ENCODE peak calls at places on chromosomes 4 and X, in seven cellular contexts. C, A, T, D, P, Z and N are unnamed samples.

GRCh38 chrX:69556094-69557011 is 52.2 kb downstream of the NALF2 start:
- DNase-seq in C (peak; percentile 46), A (no peak), T (no peak), D (peak; percentile 88), P (no peak), Z (peak; percentile 72), N (no peak)

GRCh38 chr4:110770353-110770752 is 147.5 kb upstream of the PITX2 start:
- DNase-seq in C (no peak), A (no peak), T (no peak), D (no peak), P (no peak), Z (no peak), N (no peak)

GRCh38 chr4:76533314-76533713 is 98.3 kb downstream of the SHROOM3 start:
- DNase-seq in C (no peak), A (no peak), T (no peak), D (no peak), P (no peak), Z (no peak), N (no peak)

GRCh38 chrX:142978130-142978684 is 47.5 kb upstream of the SPANXN4 start:
- DNase-seq in C (no peak), A (no peak), T (no peak), D (no peak), P (no peak), Z (no peak), N (no peak)

GRCh38 chr4:3290476-3290875 is 2.3 kb upstream of the RGS12 start:
- DNase-seq in C (no peak), A (no peak), T (no peak), D (no peak), P (no peak), Z (no peak), N (no peak)

GRCh38 chr4:54109226-54110018 is 9.5 kb downstream of the GSX2 start:
- DNase-seq in C (no peak), A (no peak), T (no peak), D (peak; percentile 86), P (peak; percentile 58), Z (no peak), N (no peak)

GRCh38 chr4:2296621-2297601 is 35.0 kb upstream of the MXD4 start:
- DNase-seq in C (no peak), A (no peak), T (no peak), D (no peak), P (peak; percentile 40), Z (peak; percentile 41), N (peak; percentile 82)

GRCh38 chr4:123450393-123450792 is 53.8 kb downstream of the SPRY1 start:
- DNase-seq in C (no peak), A (no peak), T (no peak), D (no peak), P (no peak), Z (no peak), N (no peak)

GRCh38 chrX:47815901-47816845 is 20.5 kb upstream of the ZNF81 start:
- DNase-seq in C (peak; percentile 11), A (no peak), T (no peak), D (peak; percentile 62), P (no peak), Z (no peak), N (no peak)

DNA sequence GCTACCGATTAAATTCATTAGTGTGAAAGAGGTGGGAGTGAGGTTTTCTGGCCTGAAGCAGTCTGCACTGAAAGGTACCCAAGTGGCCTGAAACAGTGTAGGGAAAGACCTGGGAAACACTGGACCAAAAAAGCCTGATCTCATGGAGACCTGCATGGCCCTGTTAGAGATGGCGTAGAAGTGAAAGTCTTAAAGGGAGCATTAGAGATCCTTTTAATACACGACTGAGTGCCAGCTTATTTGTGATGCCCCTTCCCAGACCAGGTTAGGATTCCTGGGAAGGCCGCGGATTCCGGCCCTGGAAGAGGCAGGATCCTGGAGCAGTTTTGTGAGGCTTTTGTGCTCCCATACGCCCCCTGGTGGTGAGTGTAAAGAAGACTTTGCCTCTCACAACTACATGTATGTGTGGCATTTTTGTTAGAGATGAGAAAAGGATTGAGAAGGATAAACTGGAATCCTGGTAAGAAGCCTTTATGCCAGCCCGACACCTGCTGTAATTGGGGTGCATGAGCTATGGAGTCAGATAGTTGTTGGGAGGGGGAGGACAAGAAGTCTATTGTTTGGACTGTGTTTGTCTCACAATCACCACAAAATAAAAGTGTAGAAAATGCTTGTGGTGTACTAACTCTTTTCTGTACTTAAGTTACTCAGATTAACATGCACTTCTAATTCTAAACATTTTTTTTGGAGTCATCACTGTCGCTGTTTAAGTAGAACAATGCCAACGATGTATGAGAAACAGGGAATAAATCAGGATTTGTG is 54.0 kb downstream of the JADE1 start:
- DNase-seq in C (peak; percentile 72), A (peak; percentile 51), T (peak; percentile 58), D (peak; percentile 94), P (peak; percentile 80), Z (peak; percentile 83), N (peak; percentile 90)
- TF ChIP-seq CTCF in C (peak; percentile 70), A (peak; percentile 78), T (peak; percentile 85), D (peak; percentile 84), P (peak; percentile 74), Z (peak; percentile 84), N (peak; percentile 85)

GRCh38 chrX:109992203-109992602 is 10.7 kb upstream of the TMEM164 start:
- DNase-seq in C (no peak), A (no peak), T (no peak), D (no peak), P (no peak), Z (no peak), N (no peak)

GRCh38 chrX:109997786-109998452 is 5.0 kb upstream of the TMEM164 start:
- DNase-seq in C (peak; percentile 13), A (no peak), T (no peak), D (no peak), P (no peak), Z (no peak), N (no peak)

GRCh38 chrX:110000000-110000399 is 2.9 kb upstream of the TMEM164 start:
- DNase-seq in C (peak; percentile 16), A (no peak), T (no peak), D (no peak), P (no peak), Z (no peak), N (no peak)

GRCh38 chrX:109990582-109991276 is 12.2 kb upstream of the TMEM164 start:
- DNase-seq in C (no peak), A (no peak), T (no peak), D (no peak), P (no peak), Z (no peak), N (no peak)

GRCh38 chrX:109995155-109995554 is 7.8 kb upstream of the TMEM164 start:
- DNase-seq in C (no peak), A (no peak), T (no peak), D (no peak), P (no peak), Z (no peak), N (no peak)
- H3K27me3 ChIP-seq in C (no peaks in the 10 kb centered on the region), A (no peaks in the 10 kb centered on the region), T (no peaks in the 10 kb centered on the region), D (no peaks in the 10 kb centered on the region), P (no peaks in the 10 kb centered on the region), Z (no peaks in the 10 kb centered on the region), N (no peaks in the 10 kb centered on the region)

GRCh38 chr4:156795727-156796126 is 175.9 kb downstream of the PDGFC start:
- DNase-seq in C (no peak), A (no peak), T (no peak), D (no peak), P (no peak), Z (no peak), N (no peak)

GRCh38 chr4:156798438-156798837 is 173.2 kb downstream of the PDGFC start:
- DNase-seq in C (no peak), A (no peak), T (no peak), D (no peak), P (no peak), Z (no peak), N (no peak)

GRCh38 chr4:156799121-156799589 is 172.4 kb downstream of the PDGFC start:
- DNase-seq in C (no peak), A (no peak), T (no peak), D (no peak), P (no peak), Z (no peak), N (no peak)

GRCh38 chr4:156803056-156803455 is 168.5 kb downstream of the PDGFC start:
- DNase-seq in C (no peak), A (no peak), T (no peak), D (no peak), P (no peak), Z (no peak), N (no peak)

DNA sequence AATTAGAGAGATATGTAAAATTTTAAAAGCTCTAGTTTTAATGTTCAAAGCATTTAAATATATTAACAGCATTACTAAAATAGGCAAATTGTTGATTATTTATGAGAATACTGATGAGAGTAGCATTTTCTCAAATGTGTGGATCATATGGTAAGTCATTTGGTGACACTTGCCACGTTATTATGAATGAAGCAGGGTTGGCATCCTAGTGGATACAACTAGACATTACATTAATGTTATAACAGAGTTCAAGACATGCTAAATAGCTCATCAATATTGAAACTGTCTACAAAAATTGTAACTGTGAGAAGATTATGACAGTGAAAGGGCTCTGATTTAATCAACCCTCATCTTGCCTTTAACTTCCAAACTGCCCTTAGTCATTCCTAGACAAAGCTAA is 171.1 kb downstream of the PDGFC start:
- DNase-seq in C (no peak), A (no peak), T (no peak), D (no peak), P (no peak), Z (no peak), N (no peak)
- TF ChIP-seq CTCF in C (no peak), A (no peak), T (no peak), D (no peak), P (no peak), Z (no peak), N (no peak)

GRCh38 chr4:48490012-48490679 is at the start of gene ZAR1:
- DNase-seq in C (no peak), A (no peak), T (peak; percentile 45), D (peak; percentile 62), P (peak; percentile 57), Z (peak; percentile 18), N (no peak)

GRCh38 chr4:48489683-48490011 is 405 bp upstream of the ZAR1 start:
- DNase-seq in C (no peak), A (no peak), T (no peak), D (peak; percentile 58), P (no peak), Z (no peak), N (no peak)

GRCh38 chr4:48491514-48492176 is 1.6 kb downstream of the ZAR1 start:
- DNase-seq in C (no peak), A (no peak), T (no peak), D (peak; percentile 18), P (no peak), Z (no peak), N (no peak)

GRCh38 chr4:48493485-48494100 is 3.5 kb downstream of the ZAR1 start:
- DNase-seq in C (no peak), A (no peak), T (no peak), D (no peak), P (no peak), Z (peak; percentile 19), N (peak; percentile 41)

DNA sequence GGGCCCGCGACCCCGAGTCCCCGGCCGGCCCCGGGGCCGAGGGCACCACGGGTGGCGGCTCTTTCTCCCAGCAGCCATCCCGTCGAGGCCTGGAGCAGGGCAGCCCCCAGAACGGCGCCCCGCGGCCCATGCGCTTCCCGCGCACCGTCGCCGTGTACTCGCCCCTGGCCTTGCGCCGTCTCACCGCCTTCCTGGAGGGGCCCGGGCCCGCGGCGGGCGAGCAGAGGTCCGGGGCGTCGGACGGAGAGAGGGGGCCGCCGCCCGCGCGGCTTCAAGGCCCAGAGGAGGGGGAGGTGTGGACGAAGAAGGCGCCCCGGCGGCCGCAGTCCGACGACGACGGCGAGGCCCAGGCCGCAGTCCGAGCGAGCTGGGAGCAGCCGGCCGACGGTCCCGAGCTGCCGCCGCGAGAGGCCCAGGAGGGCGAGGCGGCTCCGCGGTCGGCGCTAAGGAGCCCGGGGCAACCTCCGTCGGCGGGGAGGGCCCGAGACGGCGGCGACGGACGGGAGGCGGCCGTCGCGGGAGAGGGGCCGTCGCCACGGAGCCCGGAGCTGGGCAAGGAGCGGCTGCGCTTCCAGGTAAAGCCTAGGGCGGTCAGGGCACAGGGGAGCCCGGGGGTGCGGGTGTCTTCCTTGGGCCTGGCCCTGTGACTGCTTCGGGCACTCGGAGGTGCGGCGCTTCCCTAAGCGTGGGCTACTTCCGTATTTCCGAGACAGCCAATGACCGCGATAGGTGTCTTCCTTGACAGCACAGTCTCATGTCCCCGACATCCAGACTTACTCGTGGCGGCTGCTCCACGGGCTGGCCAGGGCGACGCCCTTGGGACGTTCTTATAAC is 845 bp downstream of the ZAR1 start:
- DNase-seq in C (no peak), A (no peak), T (peak; percentile 40), D (peak; percentile 73), P (no peak), Z (no peak), N (no peak)
- H3K27me3 ChIP-seq in C (no peaks in the 10 kb centered on the region), A (peaks cover 29% of the 10 kb centered on the region), T (peaks cover 48% of the 10 kb centered on the region), D (peaks cover 80% of the 10 kb centered on the region), P (no peaks in the 10 kb centered on the region), Z (peaks cover 66% of the 10 kb centered on the region), N (no peaks in the 10 kb centered on the region)